ENCODE peak calls at places on chromosomes 1 and 21, in nine cellular contexts. One of them, this sample, is unnamed.

GRCh38 chr1:236692722-236693121 is 6.4 kb downstream of the ACTN2 start:
- DNase-seq in brain microvascular endothelial cell: no peak
- DNase-seq in foreskin keratinocyte: no peak
- DNase-seq in progenitor cell of endocrine pancreas: no peak
- DNase-seq in A549: no peak
- DNase-seq in AG09309: no peak
- DNase-seq in GM23338: no peak
- DNase-seq in transverse colon: no peak
- DNase-seq in gastrocnemius medialis: no peak
- DNase-seq in this sample: no peak

GRCh38 chr1:3482590-3482899 is 28.1 kb downstream of the ARHGEF16 start:
- DNase-seq in brain microvascular endothelial cell: no peak
- DNase-seq in foreskin keratinocyte: no peak
- DNase-seq in progenitor cell of endocrine pancreas: no peak
- DNase-seq in A549: peak; percentile 47
- DNase-seq in AG09309: no peak
- DNase-seq in GM23338: peak; percentile 38
- DNase-seq in transverse colon: no peak
- DNase-seq in gastrocnemius medialis: no peak
- DNase-seq in this sample: no peak

GRCh38 chr21:28561772-28562171 is 430.9 kb downstream of the LTN1 start:
- DNase-seq in brain microvascular endothelial cell: no peak
- DNase-seq in foreskin keratinocyte: no peak
- DNase-seq in progenitor cell of endocrine pancreas: no peak
- DNase-seq in A549: no peak
- DNase-seq in AG09309: no peak
- DNase-seq in GM23338: no peak
- DNase-seq in transverse colon: no peak
- DNase-seq in gastrocnemius medialis: no peak
- DNase-seq in this sample: no peak

GRCh38 chr1:93180723-93181613 is at the start of gene CCDC18:
- DNase-seq in brain microvascular endothelial cell: peak; percentile 55
- DNase-seq in foreskin keratinocyte: no peak
- DNase-seq in progenitor cell of endocrine pancreas: no peak
- DNase-seq in A549: no peak
- DNase-seq in AG09309: no peak
- DNase-seq in GM23338: peak; percentile 66
- DNase-seq in transverse colon: no peak
- DNase-seq in gastrocnemius medialis: no peak
- DNase-seq in this sample: peak; percentile 16

GRCh38 chr1:156114101-156114918 is at the start of gene LMNA:
- DNase-seq in brain microvascular endothelial cell: peak; percentile 89
- DNase-seq in foreskin keratinocyte: peak; percentile 94
- DNase-seq in progenitor cell of endocrine pancreas: no peak
- DNase-seq in A549: peak; percentile 98
- DNase-seq in AG09309: peak; percentile 93
- DNase-seq in GM23338: peak; percentile 98
- DNase-seq in transverse colon: peak; percentile 94
- DNase-seq in gastrocnemius medialis: peak; percentile 95
- DNase-seq in this sample: peak; percentile 98

GRCh38 chr1:184945678-184946412 is 28.5 kb downstream of the NIBAN1 start:
- DNase-seq in brain microvascular endothelial cell: no peak
- DNase-seq in foreskin keratinocyte: no peak
- DNase-seq in progenitor cell of endocrine pancreas: no peak
- DNase-seq in A549: no peak
- DNase-seq in AG09309: peak; percentile 29
- DNase-seq in GM23338: no peak
- DNase-seq in transverse colon: no peak
- DNase-seq in gastrocnemius medialis: no peak
- DNase-seq in this sample: no peak

GRCh38 chr1:98556521-98557158 is 104.9 kb upstream of the SNX7 start:
- DNase-seq in brain microvascular endothelial cell: no peak
- DNase-seq in foreskin keratinocyte: peak; percentile 9
- DNase-seq in progenitor cell of endocrine pancreas: no peak
- DNase-seq in A549: peak; percentile 1
- DNase-seq in AG09309: peak; percentile 0
- DNase-seq in GM23338: peak; percentile 64
- DNase-seq in transverse colon: no peak
- DNase-seq in gastrocnemius medialis: no peak
- DNase-seq in this sample: peak; percentile 26

GRCh38 chr1:224411766-224412165 is 22.8 kb downstream of the WDR26 start:
- DNase-seq in brain microvascular endothelial cell: peak; percentile 35
- DNase-seq in foreskin keratinocyte: no peak
- DNase-seq in progenitor cell of endocrine pancreas: no peak
- DNase-seq in A549: no peak
- DNase-seq in AG09309: no peak
- DNase-seq in GM23338: no peak
- DNase-seq in transverse colon: no peak
- DNase-seq in gastrocnemius medialis: no peak
- DNase-seq in this sample: no peak

GRCh38 chr1:156905176-156905575 is 11.7 kb downstream of the PEAR1 start:
- DNase-seq in brain microvascular endothelial cell: no peak
- DNase-seq in foreskin keratinocyte: no peak
- DNase-seq in progenitor cell of endocrine pancreas: no peak
- DNase-seq in A549: no peak
- DNase-seq in AG09309: no peak
- DNase-seq in GM23338: no peak
- DNase-seq in transverse colon: no peak
- DNase-seq in gastrocnemius medialis: no peak
- DNase-seq in this sample: no peak

GRCh38 chr1:57845041-57845440 is 421.2 kb upstream of the DAB1 start:
- DNase-seq in brain microvascular endothelial cell: peak; percentile 56
- DNase-seq in foreskin keratinocyte: peak; percentile 91
- DNase-seq in progenitor cell of endocrine pancreas: no peak
- DNase-seq in A549: no peak
- DNase-seq in AG09309: no peak
- DNase-seq in GM23338: no peak
- DNase-seq in transverse colon: no peak
- DNase-seq in gastrocnemius medialis: no peak
- DNase-seq in this sample: peak; percentile 71

GRCh38 chr1:53495608-53496345 is 36.6 kb downstream of the DMRTB1 start:
- DNase-seq in brain microvascular endothelial cell: no peak
- DNase-seq in foreskin keratinocyte: no peak
- DNase-seq in progenitor cell of endocrine pancreas: no peak
- DNase-seq in A549: no peak
- DNase-seq in AG09309: no peak
- DNase-seq in GM23338: no peak
- DNase-seq in transverse colon: no peak
- DNase-seq in gastrocnemius medialis: no peak
- DNase-seq in this sample: no peak

DNA sequence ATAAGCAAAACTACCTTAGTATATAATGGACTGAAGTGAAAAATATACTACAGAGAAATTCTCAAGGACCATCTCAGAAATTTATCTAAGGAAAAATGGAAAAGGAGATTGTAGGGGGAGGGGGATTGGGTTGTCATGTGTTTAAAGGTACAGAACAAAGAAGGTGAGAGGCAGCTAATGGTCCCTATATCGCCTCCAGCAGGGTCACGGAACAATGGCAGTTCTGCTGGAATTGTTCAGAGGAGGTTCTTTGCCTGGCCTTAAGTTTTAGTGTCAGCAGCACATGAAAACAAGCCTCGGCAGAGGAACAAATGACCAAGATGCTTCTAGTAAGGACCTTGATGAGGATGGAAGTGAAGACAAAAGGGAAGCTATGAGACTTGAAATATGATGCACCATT is 42.0 kb upstream of the RGS2 start:
- DNase-seq in brain microvascular endothelial cell: no peak
- DNase-seq in foreskin keratinocyte: no peak
- DNase-seq in progenitor cell of endocrine pancreas: no peak
- DNase-seq in A549: no peak
- DNase-seq in AG09309: no peak
- DNase-seq in GM23338: peak; percentile 53
- DNase-seq in transverse colon: no peak
- DNase-seq in gastrocnemius medialis: no peak
- DNase-seq in this sample: no peak
- TF ChIP-seq CTCF in brain microvascular endothelial cell: no peak
- TF ChIP-seq CTCF in foreskin keratinocyte: peak; percentile 9
- TF ChIP-seq CTCF in progenitor cell of endocrine pancreas: no peak
- TF ChIP-seq CTCF in A549: no peak
- TF ChIP-seq CTCF in AG09309: no peak
- TF ChIP-seq CTCF in GM23338: peak; percentile 47
- TF ChIP-seq CTCF in transverse colon: no peak
- TF ChIP-seq CTCF in gastrocnemius medialis: no peak
- TF ChIP-seq CTCF in this sample: no peak

DNA sequence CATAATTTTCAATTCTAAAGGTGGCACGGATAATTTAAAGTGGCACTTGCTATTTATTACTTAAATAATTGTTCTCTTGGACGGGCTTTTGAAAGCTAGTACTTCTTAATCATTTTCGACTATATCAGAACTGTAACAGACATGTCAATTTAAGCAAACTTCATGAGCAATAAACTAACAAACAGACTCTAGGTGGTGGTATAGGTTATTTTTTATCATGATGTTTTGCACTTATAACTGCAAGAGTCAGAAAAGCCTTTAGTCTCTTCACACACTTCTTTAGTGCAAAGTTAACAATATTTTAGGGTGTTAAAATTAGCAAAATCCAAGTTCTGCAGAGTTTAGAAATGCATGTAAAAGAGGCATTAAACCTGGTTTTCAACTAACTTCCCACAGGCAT is 2.2 kb downstream of the NRIP1 start:
- DNase-seq in brain microvascular endothelial cell: no peak
- DNase-seq in foreskin keratinocyte: peak; percentile 6
- DNase-seq in progenitor cell of endocrine pancreas: no peak
- DNase-seq in A549: no peak
- DNase-seq in AG09309: no peak
- DNase-seq in GM23338: no peak
- DNase-seq in transverse colon: no peak
- DNase-seq in gastrocnemius medialis: no peak
- DNase-seq in this sample: peak; percentile 4
- TF ChIP-seq CTCF in brain microvascular endothelial cell: no peak
- TF ChIP-seq CTCF in foreskin keratinocyte: peak; percentile 52
- TF ChIP-seq CTCF in progenitor cell of endocrine pancreas: no peak
- TF ChIP-seq CTCF in A549: peak; percentile 32
- TF ChIP-seq CTCF in AG09309: no peak
- TF ChIP-seq CTCF in GM23338: no peak
- TF ChIP-seq CTCF in transverse colon: no peak
- TF ChIP-seq CTCF in gastrocnemius medialis: no peak
- TF ChIP-seq CTCF in this sample: peak; percentile 26

DNA sequence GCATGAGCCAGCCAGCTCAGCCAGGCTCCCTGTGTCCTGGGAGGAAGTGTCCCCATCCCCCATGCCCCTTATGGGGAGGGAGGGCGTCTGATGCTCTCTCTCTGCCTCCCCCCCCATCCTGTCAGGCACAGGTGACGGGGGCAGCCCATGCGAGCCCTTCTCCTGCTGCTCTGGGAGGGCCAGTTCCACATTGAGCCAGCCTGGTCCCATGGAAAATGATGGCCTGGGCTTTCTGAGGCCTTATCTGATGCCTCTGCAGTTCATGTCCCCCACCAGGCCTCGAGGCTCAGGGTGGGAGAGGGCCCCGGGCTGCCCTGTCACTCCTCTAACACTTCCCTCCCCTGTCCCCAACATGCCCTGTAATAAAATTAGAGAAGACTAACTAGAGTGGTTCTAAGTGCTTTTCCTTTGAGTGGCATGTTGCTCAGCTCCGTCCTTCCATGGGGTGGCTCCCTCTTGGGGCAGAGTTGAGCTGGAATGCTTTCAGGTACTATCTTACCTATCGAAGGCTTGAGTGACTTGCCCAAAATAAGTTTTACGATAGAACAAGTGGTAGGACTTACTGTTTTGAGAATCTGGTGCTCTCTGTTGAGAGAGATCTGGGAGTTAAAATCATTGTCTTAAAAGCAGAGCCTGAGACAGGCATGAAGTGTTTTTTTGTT is 1.8 kb upstream of the MTFR1L start:
- DNase-seq in brain microvascular endothelial cell: no peak
- DNase-seq in foreskin keratinocyte: no peak
- DNase-seq in progenitor cell of endocrine pancreas: no peak
- DNase-seq in A549: no peak
- DNase-seq in AG09309: no peak
- DNase-seq in GM23338: peak; percentile 69
- DNase-seq in transverse colon: no peak
- DNase-seq in gastrocnemius medialis: peak; percentile 12
- DNase-seq in this sample: no peak
- TF ChIP-seq CTCF in brain microvascular endothelial cell: peak; percentile 36
- TF ChIP-seq CTCF in foreskin keratinocyte: peak; percentile 63
- TF ChIP-seq CTCF in progenitor cell of endocrine pancreas: peak; percentile 36
- TF ChIP-seq CTCF in A549: no peak
- TF ChIP-seq CTCF in AG09309: peak; percentile 20
- TF ChIP-seq CTCF in GM23338: peak; percentile 55
- TF ChIP-seq CTCF in transverse colon: no peak
- TF ChIP-seq CTCF in gastrocnemius medialis: no peak
- TF ChIP-seq CTCF in this sample: no peak

GRCh38 chr1:227999056-227999930 is 7.5 kb upstream of the WNT3A start:
- DNase-seq in brain microvascular endothelial cell: peak; percentile 61
- DNase-seq in foreskin keratinocyte: peak; percentile 34
- DNase-seq in progenitor cell of endocrine pancreas: peak; percentile 54
- DNase-seq in A549: peak; percentile 92
- DNase-seq in AG09309: peak; percentile 25
- DNase-seq in GM23338: peak; percentile 92
- DNase-seq in transverse colon: peak; percentile 62
- DNase-seq in gastrocnemius medialis: peak; percentile 52
- DNase-seq in this sample: peak; percentile 89
- TF ChIP-seq CTCF in brain microvascular endothelial cell: peak; percentile 84
- TF ChIP-seq CTCF in foreskin keratinocyte: peak; percentile 97
- TF ChIP-seq CTCF in progenitor cell of endocrine pancreas: peak; percentile 90
- TF ChIP-seq CTCF in A549: peak; percentile 80
- TF ChIP-seq CTCF in AG09309: peak; percentile 93
- TF ChIP-seq CTCF in GM23338: peak; percentile 84
- TF ChIP-seq CTCF in transverse colon: peak; percentile 68
- TF ChIP-seq CTCF in gastrocnemius medialis: peak; percentile 40
- TF ChIP-seq CTCF in this sample: peak; percentile 93

This sample was measured in RWPE1.